ENCODE peak calls at places on chromosome 6, in nine cellular contexts. One of them, this sample, is unnamed.
A peak's percentile ranks its signal among the peaks of the same experiment; 100 is the strongest.

GRCh38 chr6:3769610-3770009 is 18.1 kb upstream of the PXDC1 start:
- DNase-seq in endodermal cell: no peak
- DNase-seq in body of pancreas: no peak
- DNase-seq in stomach: no peak
- DNase-seq in tibial nerve: no peak
- DNase-seq in CD8-positive, alpha-beta T cell: no peak
- DNase-seq in kidney: no peak
- DNase-seq in left ventricle myocardium inferior: no peak
- DNase-seq in sigmoid colon: no peak
- DNase-seq in this sample: peak; percentile 52

GRCh38 chr6:96899019-96899418 is 1.3 kb upstream of the NDUFAF4 start:
- DNase-seq in endodermal cell: no peak
- DNase-seq in body of pancreas: no peak
- DNase-seq in stomach: no peak
- DNase-seq in tibial nerve: no peak
- DNase-seq in CD8-positive, alpha-beta T cell: no peak
- DNase-seq in kidney: no peak
- DNase-seq in left ventricle myocardium inferior: no peak
- DNase-seq in sigmoid colon: no peak
- DNase-seq in this sample: peak; percentile 45

GRCh38 chr6:13261464-13261994 is 66.8 kb downstream of the TBC1D7 start:
- DNase-seq in endodermal cell: no peak
- DNase-seq in body of pancreas: no peak
- DNase-seq in stomach: no peak
- DNase-seq in tibial nerve: no peak
- DNase-seq in CD8-positive, alpha-beta T cell: no peak
- DNase-seq in kidney: no peak
- DNase-seq in left ventricle myocardium inferior: no peak
- DNase-seq in sigmoid colon: no peak
- DNase-seq in this sample: no peak

GRCh38 chr6:164022632-164023031 is 608.1 kb downstream of the QKI start:
- DNase-seq in endodermal cell: no peak
- DNase-seq in body of pancreas: no peak
- DNase-seq in stomach: no peak
- DNase-seq in tibial nerve: no peak
- DNase-seq in CD8-positive, alpha-beta T cell: no peak
- DNase-seq in kidney: no peak
- DNase-seq in left ventricle myocardium inferior: no peak
- DNase-seq in sigmoid colon: no peak
- DNase-seq in this sample: no peak

GRCh38 chr6:163494279-163494727 is 79.8 kb downstream of the QKI start:
- DNase-seq in endodermal cell: no peak
- DNase-seq in body of pancreas: no peak
- DNase-seq in stomach: no peak
- DNase-seq in tibial nerve: no peak
- DNase-seq in CD8-positive, alpha-beta T cell: no peak
- DNase-seq in kidney: no peak
- DNase-seq in left ventricle myocardium inferior: no peak
- DNase-seq in sigmoid colon: no peak
- DNase-seq in this sample: no peak

GRCh38 chr6:170291271-170292110 is 613 bp upstream of the DLL1 start:
- DNase-seq in endodermal cell: peak; percentile 91
- DNase-seq in body of pancreas: no peak
- DNase-seq in stomach: peak; percentile 57
- DNase-seq in tibial nerve: no peak
- DNase-seq in CD8-positive, alpha-beta T cell: peak; percentile 52
- DNase-seq in kidney: peak; percentile 94
- DNase-seq in left ventricle myocardium inferior: peak; percentile 78
- DNase-seq in sigmoid colon: peak; percentile 88
- DNase-seq in this sample: no peak

GRCh38 chr6:152161501-152161900 is 354.0 kb downstream of the ESR1 start:
- DNase-seq in endodermal cell: peak; percentile 53
- DNase-seq in body of pancreas: no peak
- DNase-seq in stomach: no peak
- DNase-seq in tibial nerve: no peak
- DNase-seq in CD8-positive, alpha-beta T cell: no peak
- DNase-seq in kidney: no peak
- DNase-seq in left ventricle myocardium inferior: no peak
- DNase-seq in sigmoid colon: no peak
- DNase-seq in this sample: peak; percentile 9

GRCh38 chr6:134619789-134620188 is 301.9 kb upstream of the SGK1 start:
- DNase-seq in endodermal cell: no peak
- DNase-seq in body of pancreas: no peak
- DNase-seq in stomach: no peak
- DNase-seq in tibial nerve: no peak
- DNase-seq in CD8-positive, alpha-beta T cell: no peak
- DNase-seq in kidney: no peak
- DNase-seq in left ventricle myocardium inferior: no peak
- DNase-seq in sigmoid colon: no peak
- DNase-seq in this sample: peak; percentile 42

GRCh38 chr6:55825402-55826051 is 49.9 kb downstream of the BMP5 start:
- DNase-seq in endodermal cell: no peak
- DNase-seq in body of pancreas: no peak
- DNase-seq in stomach: no peak
- DNase-seq in tibial nerve: no peak
- DNase-seq in CD8-positive, alpha-beta T cell: no peak
- DNase-seq in kidney: no peak
- DNase-seq in left ventricle myocardium inferior: no peak
- DNase-seq in sigmoid colon: no peak
- DNase-seq in this sample: peak; percentile 44

GRCh38 chr6:15642276-15642675 is 20.6 kb downstream of the DTNBP1 start:
- DNase-seq in endodermal cell: peak; percentile 66
- DNase-seq in body of pancreas: no peak
- DNase-seq in stomach: no peak
- DNase-seq in tibial nerve: no peak
- DNase-seq in CD8-positive, alpha-beta T cell: no peak
- DNase-seq in kidney: no peak
- DNase-seq in left ventricle myocardium inferior: no peak
- DNase-seq in sigmoid colon: no peak
- DNase-seq in this sample: no peak

GRCh38 chr6:25013249-25013648 is 77.5 kb upstream of the RIPOR2 start:
- DNase-seq in endodermal cell: peak; percentile 55
- DNase-seq in body of pancreas: no peak
- DNase-seq in stomach: no peak
- DNase-seq in tibial nerve: no peak
- DNase-seq in CD8-positive, alpha-beta T cell: no peak
- DNase-seq in kidney: no peak
- DNase-seq in left ventricle myocardium inferior: no peak
- DNase-seq in sigmoid colon: no peak
- DNase-seq in this sample: no peak

GRCh38 chr6:49155321-49155720 is 307.7 kb downstream of the MMUT start:
- DNase-seq in endodermal cell: no peak
- DNase-seq in body of pancreas: no peak
- DNase-seq in stomach: no peak
- DNase-seq in tibial nerve: no peak
- DNase-seq in CD8-positive, alpha-beta T cell: no peak
- DNase-seq in kidney: no peak
- DNase-seq in left ventricle myocardium inferior: no peak
- DNase-seq in sigmoid colon: no peak
- DNase-seq in this sample: no peak

GRCh38 chr6:45942953-45943352 is 72.7 kb downstream of the CLIC5 start:
- DNase-seq in endodermal cell: no peak
- DNase-seq in body of pancreas: no peak
- DNase-seq in stomach: no peak
- DNase-seq in tibial nerve: no peak
- DNase-seq in CD8-positive, alpha-beta T cell: no peak
- DNase-seq in kidney: no peak
- DNase-seq in left ventricle myocardium inferior: no peak
- DNase-seq in sigmoid colon: no peak
- DNase-seq in this sample: no peak

GRCh38 chr6:121559611-121560269 is 124.3 kb downstream of the GJA1 start:
- DNase-seq in endodermal cell: no peak
- DNase-seq in body of pancreas: no peak
- DNase-seq in stomach: no peak
- DNase-seq in tibial nerve: no peak
- DNase-seq in CD8-positive, alpha-beta T cell: no peak
- DNase-seq in kidney: no peak
- DNase-seq in left ventricle myocardium inferior: no peak
- DNase-seq in sigmoid colon: no peak
- DNase-seq in this sample: no peak

GRCh38 chr6:134074151-134074712 is 21.8 kb upstream of the SLC2A12 start:
- DNase-seq in endodermal cell: peak; percentile 93
- DNase-seq in body of pancreas: no peak
- DNase-seq in stomach: no peak
- DNase-seq in tibial nerve: no peak
- DNase-seq in CD8-positive, alpha-beta T cell: no peak
- DNase-seq in kidney: no peak
- DNase-seq in left ventricle myocardium inferior: no peak
- DNase-seq in sigmoid colon: no peak
- DNase-seq in this sample: no peak

GRCh38 chr6:158784505-158784904 is 34.7 kb downstream of the EZR start:
- DNase-seq in endodermal cell: no peak
- DNase-seq in body of pancreas: no peak
- DNase-seq in stomach: peak; percentile 24
- DNase-seq in tibial nerve: no peak
- DNase-seq in CD8-positive, alpha-beta T cell: peak; percentile 3
- DNase-seq in kidney: no peak
- DNase-seq in left ventricle myocardium inferior: no peak
- DNase-seq in sigmoid colon: no peak
- DNase-seq in this sample: peak; percentile 89

GRCh38 chr6:47008397-47008763 is 33.8 kb downstream of the ADGRF1 start:
- DNase-seq in endodermal cell: no peak
- DNase-seq in body of pancreas: no peak
- DNase-seq in stomach: no peak
- DNase-seq in tibial nerve: no peak
- DNase-seq in CD8-positive, alpha-beta T cell: no peak
- DNase-seq in kidney: no peak
- DNase-seq in left ventricle myocardium inferior: no peak
- DNase-seq in sigmoid colon: no peak
- DNase-seq in this sample: no peak

DNA sequence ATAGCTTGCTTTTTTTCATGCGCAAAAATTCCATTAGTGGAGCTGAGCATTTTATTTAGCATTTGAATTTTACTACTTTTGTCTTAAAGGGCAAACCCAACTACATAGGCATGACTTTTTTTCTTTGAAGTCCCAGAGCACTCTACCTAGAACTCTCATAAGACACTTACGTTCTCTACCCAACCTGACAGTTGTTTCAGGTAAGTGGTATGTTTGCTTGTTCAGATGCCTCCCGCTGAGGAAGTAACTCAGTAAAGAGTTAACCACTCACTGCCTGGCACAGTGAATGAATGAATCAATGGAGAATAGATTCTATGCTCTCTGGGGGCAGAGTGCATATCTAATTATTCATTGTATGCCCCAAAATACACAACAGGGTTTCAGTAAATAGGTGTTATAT is 212.3 kb upstream of the PRDM1 start:
- DNase-seq in endodermal cell: no peak
- DNase-seq in body of pancreas: no peak
- DNase-seq in stomach: no peak
- DNase-seq in tibial nerve: no peak
- DNase-seq in CD8-positive, alpha-beta T cell: no peak
- DNase-seq in kidney: no peak
- DNase-seq in left ventricle myocardium inferior: no peak
- DNase-seq in sigmoid colon: no peak
- DNase-seq in this sample: no peak
- TF ChIP-seq CTCF in endodermal cell: no peak
- TF ChIP-seq CTCF in body of pancreas: no peak
- TF ChIP-seq CTCF in stomach: no peak
- TF ChIP-seq CTCF in tibial nerve: no peak
- TF ChIP-seq CTCF in CD8-positive, alpha-beta T cell: no peak
- TF ChIP-seq CTCF in kidney: no peak
- TF ChIP-seq CTCF in left ventricle myocardium inferior: no peak
- TF ChIP-seq CTCF in sigmoid colon: no peak
- TF ChIP-seq CTCF in this sample: no peak

DNA sequence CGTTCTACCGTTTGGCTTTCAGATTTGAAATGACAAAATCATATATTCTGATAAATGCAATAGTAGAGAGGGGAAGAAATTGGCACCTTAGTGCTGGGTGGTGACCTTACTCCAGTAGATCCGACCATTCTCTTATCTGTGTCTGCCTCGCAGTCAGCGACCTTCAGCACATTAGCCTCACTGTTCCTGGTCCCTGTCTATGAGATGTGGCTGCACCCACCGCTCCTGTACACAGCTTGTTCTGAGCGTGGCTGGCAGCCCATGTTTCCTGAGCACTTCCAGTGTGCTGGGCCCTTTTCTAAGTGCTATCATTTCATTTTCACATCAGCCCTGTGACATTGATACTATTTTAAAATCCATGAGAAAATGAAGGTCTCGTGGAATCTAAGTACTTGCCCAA is 138.1 kb downstream of the TMEM242 start:
- DNase-seq in endodermal cell: no peak
- DNase-seq in body of pancreas: no peak
- DNase-seq in stomach: no peak
- DNase-seq in tibial nerve: no peak
- DNase-seq in CD8-positive, alpha-beta T cell: no peak
- DNase-seq in kidney: no peak
- DNase-seq in left ventricle myocardium inferior: no peak
- DNase-seq in sigmoid colon: no peak
- DNase-seq in this sample: no peak
- H3K27ac ChIP-seq in endodermal cell: no peak overlapping the region
- H3K27ac ChIP-seq in body of pancreas: no peak overlapping the region
- H3K27ac ChIP-seq in stomach: no peak overlapping the region
- H3K27ac ChIP-seq in tibial nerve: no peak overlapping the region
- H3K27ac ChIP-seq in CD8-positive, alpha-beta T cell: no peak overlapping the region
- H3K27ac ChIP-seq in kidney: no peak overlapping the region
- H3K27ac ChIP-seq in left ventricle myocardium inferior: peak overlapping the region; percentile 14
- H3K27ac ChIP-seq in sigmoid colon: no peak overlapping the region
- H3K27ac ChIP-seq in this sample: no peak overlapping the region

DNA sequence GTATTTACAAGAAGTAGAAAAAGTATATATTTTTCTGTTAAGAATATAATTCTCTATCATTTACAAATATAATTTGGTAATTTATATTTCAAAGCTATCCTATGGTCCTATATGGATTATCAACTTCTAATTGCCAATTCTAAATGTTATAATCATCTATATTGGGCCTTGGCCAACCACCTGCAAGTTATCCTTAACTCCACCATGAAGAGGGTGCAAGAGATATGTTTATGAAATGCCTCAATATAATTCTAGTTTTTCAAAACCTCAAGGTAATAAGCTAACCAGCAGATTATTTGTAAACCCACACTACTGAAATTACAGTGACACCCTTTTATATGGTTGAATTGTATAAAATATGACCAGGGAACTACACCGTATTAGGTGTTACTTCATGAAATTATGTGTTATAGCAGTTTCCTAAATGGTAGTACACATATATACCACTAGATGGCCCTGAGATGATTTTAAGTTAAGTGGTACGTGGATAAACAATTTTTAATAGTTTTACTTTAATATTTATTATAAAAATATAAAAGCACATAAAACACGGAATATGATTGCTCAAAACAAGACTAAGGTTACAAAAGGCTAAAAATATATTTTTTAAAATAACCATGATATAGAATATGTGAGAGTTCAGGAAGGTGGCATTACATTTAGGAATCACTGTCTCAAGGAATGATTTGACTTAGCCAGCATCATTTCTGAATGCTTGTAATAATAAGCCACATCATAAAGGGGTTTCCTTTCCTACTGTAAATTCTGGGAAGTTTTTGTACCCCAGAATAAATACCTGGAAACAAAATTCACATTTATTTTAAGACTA is 9.8 kb upstream of the PNISR start:
- DNase-seq in endodermal cell: no peak
- DNase-seq in body of pancreas: no peak
- DNase-seq in stomach: no peak
- DNase-seq in tibial nerve: no peak
- DNase-seq in CD8-positive, alpha-beta T cell: no peak
- DNase-seq in kidney: no peak
- DNase-seq in left ventricle myocardium inferior: no peak
- DNase-seq in sigmoid colon: no peak
- DNase-seq in this sample: peak; percentile 28
- TF ChIP-seq CTCF in endodermal cell: peak; percentile 82
- TF ChIP-seq CTCF in body of pancreas: peak; percentile 60
- TF ChIP-seq CTCF in stomach: peak; percentile 72
- TF ChIP-seq CTCF in tibial nerve: peak; percentile 59
- TF ChIP-seq CTCF in CD8-positive, alpha-beta T cell: peak; percentile 88
- TF ChIP-seq CTCF in kidney: peak; percentile 59
- TF ChIP-seq CTCF in left ventricle myocardium inferior: peak; percentile 78
- TF ChIP-seq CTCF in sigmoid colon: peak; percentile 61
- TF ChIP-seq CTCF in this sample: peak; percentile 73

GRCh38 chr6:40627316-40627715 is 40.2 kb upstream of the LRFN2 start:
- DNase-seq in endodermal cell: no peak
- DNase-seq in body of pancreas: no peak
- DNase-seq in stomach: no peak
- DNase-seq in tibial nerve: no peak
- DNase-seq in CD8-positive, alpha-beta T cell: no peak
- DNase-seq in kidney: no peak
- DNase-seq in left ventricle myocardium inferior: no peak
- DNase-seq in sigmoid colon: no peak
- DNase-seq in this sample: peak; percentile 57
- H3K27ac ChIP-seq in endodermal cell: no peak overlapping the region
- H3K27ac ChIP-seq in body of pancreas: no peak overlapping the region
- H3K27ac ChIP-seq in stomach: no peak overlapping the region
- H3K27ac ChIP-seq in tibial nerve: no peak overlapping the region
- H3K27ac ChIP-seq in CD8-positive, alpha-beta T cell: no peak overlapping the region
- H3K27ac ChIP-seq in kidney: no peak overlapping the region
- H3K27ac ChIP-seq in left ventricle myocardium inferior: no peak overlapping the region
- H3K27ac ChIP-seq in sigmoid colon: no peak overlapping the region
- H3K27ac ChIP-seq in this sample: no peak overlapping the region